ENCODE peak calls at places on chromosomes 2 and 18, in five cellular contexts. Y is fibroblast of lung, L is mucosa of descending colon, K is K562, U is adipocyte. N is an unnamed sample. For H3K9me3, the result is how much of the 10 kb centered on the place peaks cover.

GRCh38 chr18:63186520-63186919 is 133.0 kb downstream of the BCL2 start:
- DNase-seq in K (no peak), Y (no peak), L (no peak), U (peak), N (no peak)

GRCh38 chr2:165055081-165055879 is 100.0 kb upstream of the SLC38A11 start:
- DNase-seq in K (no peak), U (no peak), L (no peak), Y (peak), N (no peak)

GRCh38 chr18:61731693-61732376 is 161.0 kb downstream of the RNF152 start:
- DNase-seq in L (no peak), U (no peak), Y (peak), K (no peak), N (no peak)

GRCh38 chr2:194320520-194320919 is 1336.5 kb upstream of the SLC39A10 start:
- DNase-seq in L (no peak), K (no peak), Y (no peak), U (no peak), N (no peak)

GRCh38 chr18:22219568-22220355 is 50.4 kb downstream of the GATA6 start:
- DNase-seq in K (no peak), U (no peak), Y (no peak), L (no peak), N (no peak)

GRCh38 chr2:128444816-128445532 is 126.3 kb upstream of the HS6ST1 start:
- DNase-seq in Y (no peak), L (no peak), U (no peak), K (no peak), N (peak)

GRCh38 chr18:34707670-34708069 is 2.4 kb upstream of the DTNA start:
- DNase-seq in U (peak), K (no peak), Y (peak), L (no peak), N (no peak)

GRCh38 chr2:106057206-106057605 is 136.9 kb downstream of the UXS1 start:
- DNase-seq in L (no peak), U (no peak), K (no peak), Y (no peak), N (no peak)

GRCh38 chr2:150063432-150063889 is 424.0 kb downstream of the RND3 start:
- DNase-seq in L (no peak), U (peak), Y (peak), K (no peak), N (no peak)

GRCh38 chr2:88658890-88659881 is 31.9 kb upstream of the EIF2AK3 start:
- DNase-seq in Y (peak), K (no peak), U (peak), L (no peak), N (no peak)

GRCh38 chr2:227796044-227796780 is 17.4 kb upstream of the CCL20 start:
- DNase-seq in L (no peak), Y (no peak), K (no peak), U (no peak), N (peak)

GRCh38 chr2:42998721-42999120 is 206.3 kb upstream of the HAAO start:
- DNase-seq in U (no peak), K (no peak), L (no peak), Y (no peak), N (no peak)

GRCh38 chr2:65686928-65687521 is 254.6 kb upstream of the SPRED2 start:
- DNase-seq in Y (no peak), U (no peak), L (no peak), K (no peak), N (no peak)

GRCh38 chr2:179343945-179344279 is 79.3 kb upstream of the SESTD1 start:
- DNase-seq in U (no peak), K (no peak), L (no peak), Y (no peak), N (no peak)

GRCh38 chr18:67665266-67665665 is 148.7 kb upstream of the DSEL start:
- DNase-seq in K (no peak), U (peak), L (no peak), Y (peak), N (no peak)

GRCh38 chr2:196431957-196432356 is 207.6 kb upstream of the CCDC150 start:
- DNase-seq in L (no peak), K (no peak), U (peak), Y (peak), N (no peak)

GRCh38 chr2:205675861-205676516 is 6.3 kb upstream of the NRP2 start:
- DNase-seq in Y (peak), U (peak), K (no peak), L (no peak), N (no peak)

GRCh38 chr18:49096021-49096420 is 145.3 kb upstream of the SMAD7 start:
- DNase-seq in Y (no peak), K (no peak), L (no peak), U (no peak), N (no peak)

GRCh38 chr2:230664128-230664527 is 48.5 kb upstream of the CAB39 start:
- DNase-seq in U (peak), K (no peak), Y (peak), L (no peak), N (no peak)

GRCh38 chr2:12603781-12604180 is 113.0 kb upstream of the TRIB2 start:
- DNase-seq in U (no peak), L (no peak), K (no peak), Y (no peak), N (no peak)

GRCh38 chr2:176063958-176064357 is 19.8 kb downstream of the EVX2 start:
- DNase-seq in U (no peak), Y (no peak), L (no peak), K (no peak), N (no peak)

GRCh38 chr2:178280261-178280852 is 86.0 kb downstream of the OSBPL6 start:
- DNase-seq in U (peak), K (peak), L (no peak), Y (peak), N (no peak)

GRCh38 chr2:104429978-104430740 is 423.8 kb upstream of the POU3F3 start:
- DNase-seq in U (no peak), L (no peak), Y (peak), K (no peak), N (no peak)

GRCh38 chr18:36297419-36298112 is at the start of gene FHOD3:
- DNase-seq in Y (peak), U (peak), L (no peak), K (peak), N (peak)

GRCh38 chr2:204578928-204579598 is 33.8 kb downstream of the PARD3B start:
- DNase-seq in Y (no peak), K (no peak), L (no peak), U (no peak), N (no peak)
- H3K9me3 ChIP-seq in Y (under half), K (under half), L (under half), U (under half), N (under half)

GRCh38 chr2:9599430-9599829 is 31.4 kb downstream of the YWHAQ start:
- DNase-seq in L (no peak), K (no peak), U (no peak), Y (no peak), N (no peak)
- H3K9me3 ChIP-seq in L (under half), K (under half), U (under half), Y (under half), N (under half)

GRCh38 chr2:241910604-241911520 is 41.3 kb downstream of the RTP5 start:
- DNase-seq in Y (no peak), K (no peak), U (no peak), L (peak), N (peak)
- H3K9me3 ChIP-seq in Y (under half), K (under half), U (under half), L (under half), N (under half)

GRCh38 chr2:120654383-120655134 is 81.1 kb upstream of the GLI2 start:
- DNase-seq in U (no peak), L (no peak), K (no peak), Y (no peak), N (no peak)
- H3K9me3 ChIP-seq in U (half or more), L (under half), K (under half), Y (under half), N (under half)

GRCh38 chr2:3041246-3041645 is 336.4 kb downstream of the EIPR1 start:
- DNase-seq in Y (no peak), K (no peak), L (no peak), U (no peak), N (no peak)

GRCh38 chr2:3040066-3040428 is 337.6 kb downstream of the EIPR1 start:
- DNase-seq in K (no peak), Y (no peak), L (no peak), U (no peak), N (no peak)

GRCh38 chr2:3039188-3040065 is 338.2 kb downstream of the EIPR1 start:
- DNase-seq in L (no peak), K (no peak), U (no peak), Y (no peak), N (no peak)

GRCh38 chr2:3041841-3042600 is 335.6 kb downstream of the EIPR1 start:
- DNase-seq in K (no peak), Y (no peak), U (no peak), L (no peak), N (no peak)

DNA sequence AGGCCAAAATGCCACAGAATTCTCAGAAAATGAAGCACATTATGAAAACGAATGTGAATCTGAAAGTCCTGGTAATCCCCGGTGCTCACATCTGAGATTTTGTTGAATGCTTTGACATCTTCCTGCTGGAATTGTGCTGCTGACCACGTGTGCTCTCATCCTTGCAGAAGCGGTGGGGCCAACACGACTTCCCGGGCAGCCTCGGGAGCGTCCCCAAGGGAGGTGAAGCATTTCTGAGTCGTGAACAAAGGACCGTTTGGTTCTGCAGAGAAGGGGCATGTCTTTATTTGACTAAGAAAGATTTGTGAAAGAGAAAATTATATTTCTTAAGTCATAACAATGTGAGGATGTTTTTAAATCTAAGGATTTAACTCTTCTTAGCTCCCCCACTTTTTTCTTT is 336.8 kb downstream of the EIPR1 start:
- DNase-seq in Y (no peak), K (no peak), U (no peak), L (no peak), N (no peak)
- H3K9me3 ChIP-seq in Y (under half), K (under half), U (under half), L (under half), N (under half)

GRCh38 chr2:220550995-220551702 is 923.7 kb downstream of the SLC4A3 start:
- DNase-seq in K (no peak), U (peak), L (no peak), Y (no peak), N (no peak)
- H3K9me3 ChIP-seq in K (under half), U (under half), L (under half), Y (under half), N (under half)

DNA sequence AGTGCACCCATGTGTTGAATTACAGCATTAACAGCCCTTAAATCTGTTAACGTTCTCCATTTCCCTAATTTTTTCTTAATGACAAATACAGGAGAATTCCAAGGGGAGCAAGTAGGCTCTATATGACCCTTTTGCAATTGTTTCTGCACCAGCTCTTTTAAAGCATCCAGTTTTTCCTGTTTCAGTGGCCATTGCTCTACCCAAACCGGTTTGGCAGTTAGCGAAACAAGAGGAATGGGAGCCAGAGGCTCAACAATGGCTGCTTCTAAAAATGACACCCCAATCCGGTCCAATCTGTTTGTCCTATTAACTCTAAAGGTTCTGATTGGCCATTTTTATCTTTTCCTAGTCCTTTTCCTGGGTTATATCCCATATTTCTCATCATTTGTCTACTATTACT is 15.1 kb upstream of the SUCLG1 start:
- DNase-seq in Y (no peak), L (no peak), U (no peak), K (no peak), N (no peak)
- H3K9me3 ChIP-seq in Y (under half), L (under half), U (under half), K (under half), N (under half)

N was measured in Peyer's patch.